ENCODE peak calls at places on chromosomes 1 and 21, in ten cellular contexts. One of them, this sample, is unnamed.

GRCh38 chr1:67705735-67706454 is 20.9 kb downstream of the GADD45A start:
- DNase-seq in NCI-H460: no peak
- DNase-seq in NCI-H1417: no peak
- DNase-seq in esophagus squamous epithelium: no peak
- DNase-seq in osteocyte: no peak
- DNase-seq in effector CD4-positive, alpha-beta T cell: no peak
- DNase-seq in fibroblast of lung: no peak
- DNase-seq in adrenal gland: no peak
- DNase-seq in GM18507: no peak
- DNase-seq in astrocyte of the spinal cord: no peak
- DNase-seq in this sample: no peak

GRCh38 chr1:226447932-226448670 is 40.2 kb upstream of the PARP1 start:
- DNase-seq in NCI-H460: no peak
- DNase-seq in NCI-H1417: no peak
- DNase-seq in esophagus squamous epithelium: no peak
- DNase-seq in osteocyte: no peak
- DNase-seq in effector CD4-positive, alpha-beta T cell: no peak
- DNase-seq in fibroblast of lung: no peak
- DNase-seq in adrenal gland: no peak
- DNase-seq in GM18507: no peak
- DNase-seq in astrocyte of the spinal cord: peak
- DNase-seq in this sample: no peak

GRCh38 chr1:232510367-232511110 is 119.4 kb downstream of the SIPA1L2 start:
- DNase-seq in NCI-H460: no peak
- DNase-seq in NCI-H1417: no peak
- DNase-seq in esophagus squamous epithelium: no peak
- DNase-seq in osteocyte: no peak
- DNase-seq in effector CD4-positive, alpha-beta T cell: no peak
- DNase-seq in fibroblast of lung: no peak
- DNase-seq in adrenal gland: no peak
- DNase-seq in GM18507: no peak
- DNase-seq in astrocyte of the spinal cord: no peak
- DNase-seq in this sample: no peak

GRCh38 chr21:34017127-34017961 is 56.0 kb upstream of the MRPS6 start:
- DNase-seq in NCI-H460: no peak
- DNase-seq in NCI-H1417: no peak
- DNase-seq in esophagus squamous epithelium: no peak
- DNase-seq in osteocyte: no peak
- DNase-seq in effector CD4-positive, alpha-beta T cell: no peak
- DNase-seq in fibroblast of lung: no peak
- DNase-seq in adrenal gland: no peak
- DNase-seq in GM18507: no peak
- DNase-seq in astrocyte of the spinal cord: no peak
- DNase-seq in this sample: no peak

GRCh38 chr1:116514708-116515525 is 55.9 kb downstream of the CD58 start:
- DNase-seq in NCI-H460: no peak
- DNase-seq in NCI-H1417: no peak
- DNase-seq in esophagus squamous epithelium: no peak
- DNase-seq in osteocyte: no peak
- DNase-seq in effector CD4-positive, alpha-beta T cell: peak
- DNase-seq in fibroblast of lung: no peak
- DNase-seq in adrenal gland: no peak
- DNase-seq in GM18507: peak
- DNase-seq in astrocyte of the spinal cord: peak
- DNase-seq in this sample: no peak

GRCh38 chr1:43549921-43550597 is 19.4 kb downstream of the PTPRF start:
- DNase-seq in NCI-H460: no peak
- DNase-seq in NCI-H1417: peak
- DNase-seq in esophagus squamous epithelium: no peak
- DNase-seq in osteocyte: no peak
- DNase-seq in effector CD4-positive, alpha-beta T cell: no peak
- DNase-seq in fibroblast of lung: no peak
- DNase-seq in adrenal gland: peak
- DNase-seq in GM18507: no peak
- DNase-seq in astrocyte of the spinal cord: no peak
- DNase-seq in this sample: no peak

GRCh38 chr1:24996983-24997893 is 67.2 kb upstream of the RUNX3 start:
- DNase-seq in NCI-H460: no peak
- DNase-seq in NCI-H1417: no peak
- DNase-seq in esophagus squamous epithelium: no peak
- DNase-seq in osteocyte: no peak
- DNase-seq in effector CD4-positive, alpha-beta T cell: no peak
- DNase-seq in fibroblast of lung: no peak
- DNase-seq in adrenal gland: no peak
- DNase-seq in GM18507: no peak
- DNase-seq in astrocyte of the spinal cord: no peak
- DNase-seq in this sample: peak

GRCh38 chr1:147463022-147463421 is 78.3 kb upstream of the BCL9 start:
- DNase-seq in NCI-H460: no peak
- DNase-seq in NCI-H1417: no peak
- DNase-seq in esophagus squamous epithelium: no peak
- DNase-seq in osteocyte: no peak
- DNase-seq in effector CD4-positive, alpha-beta T cell: no peak
- DNase-seq in fibroblast of lung: no peak
- DNase-seq in adrenal gland: no peak
- DNase-seq in GM18507: no peak
- DNase-seq in astrocyte of the spinal cord: no peak
- DNase-seq in this sample: no peak

GRCh38 chr1:210099921-210100320 is 132.7 kb upstream of the SERTAD4 start:
- DNase-seq in NCI-H460: no peak
- DNase-seq in NCI-H1417: no peak
- DNase-seq in esophagus squamous epithelium: no peak
- DNase-seq in osteocyte: no peak
- DNase-seq in effector CD4-positive, alpha-beta T cell: no peak
- DNase-seq in fibroblast of lung: no peak
- DNase-seq in adrenal gland: no peak
- DNase-seq in GM18507: no peak
- DNase-seq in astrocyte of the spinal cord: no peak
- DNase-seq in this sample: no peak

GRCh38 chr1:169924829-169925228 is 31.1 kb upstream of the SCYL3 start:
- DNase-seq in NCI-H460: no peak
- DNase-seq in NCI-H1417: no peak
- DNase-seq in esophagus squamous epithelium: no peak
- DNase-seq in osteocyte: no peak
- DNase-seq in effector CD4-positive, alpha-beta T cell: no peak
- DNase-seq in fibroblast of lung: no peak
- DNase-seq in adrenal gland: no peak
- DNase-seq in GM18507: no peak
- DNase-seq in astrocyte of the spinal cord: no peak
- DNase-seq in this sample: no peak

This sample was measured in aorta.